ENCODE peak calls at places on chromosomes 16 and 17, in ten cellular contexts. Y is naive thymus-derived CD8-positive, alpha-beta T cell; P is GM03348; C is stimulated activated CD8-positive, alpha-beta memory T cell treated with anti-CD3 and anti-CD28 coated beads, Interleukin-12 subunit alpha, Interleukin-12 subunit beta, amount 100 ng/mL, for 1 hour; H is uterus; K is fibroblast of lung; E is stimulated activated CD4-positive, alpha-beta T cell treated with anti-CD3 and anti-CD28 coated beads, Interleukin-15, amount 100 ng/mL, for 1 hour; X is BE2C; J is NCI-H2029; R is Kasumi-1. L is an unnamed sample.

GRCh38 chr17:79921411-79922160 is 82.3 kb upstream of the CBX4 start:
- DNase-seq in X (no peak), E (no peak), H (no peak), K (no peak), Y (no peak), C (no peak), R (no peak), P (no peak), J (no peak), L (no peak)

GRCh38 chr16:57999366-57999970 is 1.0 kb downstream of the ZNF319 start:
- DNase-seq in X (no peak), K (peak), P (peak), Y (peak), R (peak), J (no peak), H (no peak), C (no peak), E (no peak), L (no peak)

GRCh38 chr16:88303405-88303804 is 79.4 kb upstream of the ZNF469 start:
- DNase-seq in Y (no peak), H (no peak), K (no peak), X (no peak), C (no peak), J (no peak), E (no peak), P (no peak), R (no peak), L (no peak)

GRCh38 chr16:10619271-10619849 is 39.0 kb upstream of the EMP2 start:
- DNase-seq in R (no peak), P (no peak), H (no peak), J (peak), E (no peak), X (peak), C (no peak), Y (no peak), K (peak), L (no peak)

GRCh38 chr17:74205274-74205673 is 1.8 kb downstream of the RPL38 start:
- DNase-seq in R (no peak), E (no peak), P (no peak), K (no peak), H (no peak), X (no peak), Y (no peak), J (no peak), C (no peak), L (no peak)

GRCh38 chr16:77780378-77780837 is 8.0 kb upstream of the VAT1L start:
- DNase-seq in H (no peak), E (no peak), J (no peak), X (no peak), P (peak), K (peak), C (no peak), R (no peak), Y (no peak), L (no peak)

GRCh38 chr16:58515125-58515870 is at the start of gene SETD6:
- DNase-seq in X (peak), K (peak), J (peak), E (peak), R (peak), H (peak), P (peak), C (peak), Y (peak), L (peak)

GRCh38 chr17:7234100-7235012 is at the start of gene DVL2:
- DNase-seq in J (peak), E (peak), Y (peak), R (peak), K (peak), H (peak), C (peak), X (peak), P (peak), L (peak)

GRCh38 chr16:68401871-68402747 is 46.2 kb downstream of the SMPD3 start:
- DNase-seq in C (no peak), E (no peak), K (peak), J (no peak), X (no peak), P (peak), R (no peak), Y (no peak), H (no peak), L (no peak)

GRCh38 chr16:31529398-31530312 is 2.0 kb downstream of the AHSP start:
- DNase-seq in X (no peak), R (no peak), K (no peak), E (no peak), P (no peak), Y (no peak), H (peak), C (no peak), J (no peak), L (no peak)

GRCh38 chr17:28334666-28335200 is 539 bp downstream of the IFT20 start:
- DNase-seq in Y (no peak), X (no peak), J (no peak), C (no peak), P (no peak), H (no peak), E (no peak), K (no peak), R (no peak), L (no peak)

GRCh38 chr17:17836818-17837379 is at the start of gene SREBF1:
- DNase-seq in E (peak), Y (peak), X (peak), R (no peak), C (peak), K (peak), H (peak), J (no peak), P (peak), L (no peak)

GRCh38 chr16:50747206-50747956 is 5.5 kb downstream of the CYLD start:
- DNase-seq in C (no peak), J (peak), X (no peak), K (peak), H (no peak), E (no peak), P (no peak), Y (no peak), R (peak), L (no peak)

GRCh38 chr17:8375738-8376259 is 705 bp downstream of the KRABD2 start:
- DNase-seq in R (no peak), J (no peak), X (no peak), Y (no peak), H (no peak), E (no peak), K (peak), P (peak), C (no peak), L (no peak)

GRCh38 chr17:49986396-49987289 is 8.4 kb downstream of the DLX3 start:
- DNase-seq in X (peak), K (no peak), J (no peak), P (no peak), C (no peak), R (no peak), E (no peak), Y (no peak), H (no peak), L (no peak)

GRCh38 chr16:3113765-3114479 is 1.5 kb downstream of the ZNF205 start:
- DNase-seq in E (no peak), K (peak), Y (no peak), P (no peak), X (peak), J (no peak), H (no peak), R (no peak), C (no peak), L (no peak)

GRCh38 chr17:59890720-59891119 is 2.0 kb downstream of the TUBD1 start:
- DNase-seq in C (no peak), H (no peak), K (peak), X (no peak), J (no peak), P (peak), E (no peak), R (no peak), Y (no peak), L (no peak)

GRCh38 chr16:85819245-85819644 is 19.8 kb downstream of the COX4I1 start:
- DNase-seq in K (peak), Y (peak), X (peak), H (peak), R (peak), J (peak), P (peak), C (peak), E (peak), L (peak)

GRCh38 chr16:81889896-81890634 is 111.0 kb downstream of the PLCG2 start:
- DNase-seq in C (peak), R (peak), E (no peak), K (peak), H (peak), X (peak), J (peak), P (peak), Y (peak), L (no peak)

GRCh38 chr17:45668316-45668715 is 115.8 kb upstream of the CRHR1 start:
- DNase-seq in P (no peak), E (no peak), R (no peak), X (no peak), H (no peak), J (no peak), K (no peak), Y (no peak), C (no peak), L (no peak)

GRCh38 chr17:34892864-34893263 is 68.4 kb downstream of the CCT6B start:
- DNase-seq in J (peak), R (peak), H (no peak), E (no peak), P (peak), C (no peak), X (peak), Y (no peak), K (no peak), L (no peak)

GRCh38 chr16:23207485-23207884 is 24.9 kb downstream of the SCNN1G start:
- DNase-seq in Y (no peak), H (no peak), E (no peak), K (no peak), P (no peak), J (peak), X (no peak), R (no peak), C (no peak), L (no peak)

GRCh38 chr17:66507103-66507923 is 204.9 kb downstream of the PRKCA start:
- DNase-seq in C (no peak), J (no peak), K (peak), R (peak), E (no peak), Y (no peak), P (peak), H (peak), X (no peak), L (peak)

GRCh38 chr17:43877451-43878155 is 29.7 kb downstream of the MPP2 start:
- DNase-seq in Y (no peak), P (no peak), R (no peak), C (no peak), K (no peak), J (no peak), X (no peak), E (no peak), H (no peak), L (no peak)

GRCh38 chr17:82461827-82462524 is 3.4 kb downstream of the NARF start:
- DNase-seq in K (no peak), J (peak), H (no peak), R (no peak), X (no peak), C (no peak), Y (no peak), E (no peak), P (no peak), L (no peak)

GRCh38 chr17:78416311-78416711 is 37.9 kb downstream of the PGS1 start:
- DNase-seq in K (peak), P (no peak), R (no peak), J (peak), X (no peak), H (no peak), C (no peak), E (no peak), Y (no peak), L (no peak)